ENCODE peak calls at places on chromosomes 5 and 9, in seven cellular contexts. G is left ventricle myocardium inferior, D is neuronal stem cell, R is tibial artery, C is pancreas, I is sigmoid colon, L is GM23248. K is an unnamed sample. For H3K36me3 and H3K4me1, the result is how much of the 10 kb centered on the place peaks cover.

GRCh38 chr5:94361161-94361560 is 257.2 kb downstream of the KIAA0825 start:
- DNase-seq in D (no peak), R (no peak), C (no peak), I (no peak), L (peak), G (no peak), K (no peak)

GRCh38 chr5:121675932-121676331 is 175.8 kb upstream of the FTMT start:
- DNase-seq in G (no peak), R (no peak), L (no peak), I (no peak), D (no peak), C (no peak), K (no peak)

GRCh38 chr9:68418259-68418845 is 61.9 kb downstream of the PGM5 start:
- DNase-seq in L (no peak), I (no peak), D (no peak), C (no peak), G (peak), R (no peak), K (no peak)

GRCh38 chr5:178083942-178084341 is 29.4 kb upstream of the N4BP3 start:
- DNase-seq in G (no peak), C (no peak), I (no peak), D (no peak), L (peak), R (no peak), K (no peak)

GRCh38 chr5:32047056-32047455 is 127.1 kb downstream of the GOLPH3 start:
- DNase-seq in L (peak), G (no peak), C (no peak), R (no peak), I (no peak), D (no peak), K (no peak)

GRCh38 chr5:180602481-180603075 is 11.3 kb upstream of the SCGB3A1 start:
- DNase-seq in C (no peak), R (peak), I (peak), L (no peak), G (no peak), D (no peak), K (no peak)

GRCh38 chr5:457195-457961 is 14.4 kb downstream of the EXOC3 start:
- DNase-seq in L (no peak), I (peak), C (no peak), D (no peak), R (peak), G (no peak), K (no peak)

GRCh38 chr5:134625559-134625958 is 7.1 kb downstream of the SAR1B start:
- DNase-seq in I (no peak), G (no peak), L (no peak), R (no peak), D (no peak), C (no peak), K (no peak)

GRCh38 chr9:14096182-14096922 is 217.6 kb downstream of the NFIB start:
- DNase-seq in C (peak), R (no peak), D (no peak), I (no peak), G (no peak), L (peak), K (no peak)

GRCh38 chr9:36017278-36017677 is 19.4 kb upstream of the RECK start:
- DNase-seq in L (peak), G (no peak), I (no peak), D (no peak), R (no peak), C (no peak), K (no peak)
- H3K36me3 ChIP-seq in L (under half), G (under half), I (under half), D (under half), R (under half), C (under half), K (under half)

DNA sequence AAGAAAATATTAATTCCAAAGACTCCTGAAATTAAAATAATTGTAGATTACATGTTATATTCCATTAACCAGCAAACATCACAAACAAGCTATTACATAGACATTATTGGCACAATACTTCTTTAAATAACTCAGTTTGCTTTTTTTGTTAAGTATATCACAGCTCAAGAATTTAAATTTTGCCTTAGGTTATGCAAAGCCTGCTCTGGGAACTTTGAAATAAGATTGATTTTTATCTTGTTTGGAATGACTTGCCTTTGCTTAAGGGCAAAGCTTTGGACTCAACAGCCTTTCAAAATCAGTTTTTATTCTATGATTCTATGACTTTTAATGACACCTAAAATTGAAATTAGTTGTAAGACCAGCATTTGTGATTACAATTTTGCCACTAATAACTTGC is 78.2 kb downstream of the ALDH7A1 start:
- DNase-seq in G (no peak), D (no peak), L (peak), I (no peak), R (no peak), C (no peak), K (no peak)
- H3K4me1 ChIP-seq in G (under half), D (under half), L (under half), I (under half), R (under half), C (under half), K (under half)

GRCh38 chr5:65707663-65708062 is 14.2 kb downstream of the SGTB start:
- DNase-seq in I (no peak), G (no peak), D (no peak), R (no peak), L (no peak), C (no peak), K (no peak)
- H3K36me3 ChIP-seq in I (under half), G (under half), D (half or more), R (under half), L (under half), C (under half), K (under half)

DNA sequence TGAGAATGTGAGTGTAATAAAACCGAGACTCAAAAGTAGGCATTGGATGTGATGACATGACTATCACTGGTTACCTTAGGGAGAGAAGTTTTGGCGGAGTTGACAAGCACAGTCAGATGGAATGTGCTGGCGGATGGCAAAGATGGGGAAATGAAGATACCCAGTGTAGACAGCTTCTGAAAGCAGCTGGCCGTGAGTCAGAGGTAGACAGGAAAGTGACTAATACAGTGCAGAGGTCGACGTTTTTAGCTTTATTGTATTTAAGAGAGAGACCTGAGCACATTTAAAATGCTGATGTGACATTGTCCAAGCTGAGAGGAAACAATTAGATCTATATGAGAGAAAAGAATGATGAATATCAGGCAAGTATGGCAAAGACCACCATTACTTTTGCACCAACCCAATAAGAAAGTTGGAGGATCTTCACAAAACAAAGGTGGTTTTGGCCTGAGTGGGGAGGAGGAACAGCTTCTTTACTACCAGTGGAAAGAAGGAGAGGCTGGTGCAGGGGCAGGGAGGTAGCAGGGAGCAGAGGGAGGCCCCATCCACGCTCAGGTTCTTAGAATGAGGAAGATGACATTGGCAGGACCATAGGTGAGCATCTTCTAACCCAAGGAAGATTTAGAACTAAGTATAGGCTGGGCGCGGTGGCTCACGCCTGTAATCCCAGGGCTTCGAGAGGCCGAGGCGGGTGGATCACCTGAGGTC is 36.7 kb upstream of the KCNIP1 start:
- DNase-seq in I (no peak), C (no peak), L (peak), R (no peak), G (no peak), D (no peak), K (no peak)
- H3K4me1 ChIP-seq in I (under half), C (under half), L (under half), R (under half), G (under half), D (under half), K (under half)

GRCh38 chr5:17261075-17261474 is 43.6 kb downstream of the BASP1 start:
- DNase-seq in R (no peak), D (no peak), G (no peak), L (no peak), C (no peak), I (no peak), K (no peak)

GRCh38 chr5:17258429-17258828 is 41.0 kb downstream of the BASP1 start:
- DNase-seq in G (no peak), L (peak), I (no peak), C (no peak), D (no peak), R (no peak), K (no peak)

GRCh38 chr5:17256839-17257238 is 39.4 kb downstream of the BASP1 start:
- DNase-seq in I (no peak), G (no peak), D (no peak), C (no peak), L (no peak), R (no peak), K (no peak)

GRCh38 chr5:17257705-17258273 is 40.4 kb downstream of the BASP1 start:
- DNase-seq in D (no peak), L (no peak), I (no peak), R (no peak), C (no peak), G (no peak), K (no peak)

GRCh38 chr5:17260549-17260948 is 43.1 kb downstream of the BASP1 start:
- DNase-seq in R (no peak), G (no peak), I (no peak), L (no peak), D (no peak), C (no peak), K (no peak)
- H3K36me3 ChIP-seq in R (under half), G (under half), I (under half), L (under half), D (half or more), C (under half), K (under half)

GRCh38 chr5:40486437-40487270 is 193.1 kb upstream of the PTGER4 start:
- DNase-seq in R (no peak), G (no peak), L (no peak), I (no peak), C (peak), D (no peak), K (no peak)

GRCh38 chr5:40495172-40495699 is 184.5 kb upstream of the PTGER4 start:
- DNase-seq in G (no peak), C (no peak), L (no peak), R (no peak), D (no peak), I (no peak), K (no peak)

GRCh38 chr5:40494631-40495030 is 185.1 kb upstream of the PTGER4 start:
- DNase-seq in I (no peak), G (no peak), D (no peak), R (no peak), C (no peak), L (no peak), K (no peak)

GRCh38 chr5:40485021-40485998 is 194.4 kb upstream of the PTGER4 start:
- DNase-seq in D (no peak), L (no peak), I (no peak), R (no peak), G (no peak), C (no peak), K (peak)

GRCh38 chr5:40490464-40491083 is 189.1 kb upstream of the PTGER4 start:
- DNase-seq in D (no peak), I (no peak), G (no peak), L (no peak), R (no peak), C (no peak), K (no peak)
- H3K4me1 ChIP-seq in D (under half), I (under half), G (under half), L (under half), R (under half), C (under half), K (under half)

GRCh38 chr5:83493644-83494043 is 22.1 kb downstream of the VCAN start:
- DNase-seq in R (no peak), I (no peak), D (no peak), C (no peak), G (no peak), L (no peak), K (no peak)
- H3K36me3 ChIP-seq in R (under half), I (under half), D (half or more), C (under half), G (under half), L (half or more), K (under half)

DNA sequence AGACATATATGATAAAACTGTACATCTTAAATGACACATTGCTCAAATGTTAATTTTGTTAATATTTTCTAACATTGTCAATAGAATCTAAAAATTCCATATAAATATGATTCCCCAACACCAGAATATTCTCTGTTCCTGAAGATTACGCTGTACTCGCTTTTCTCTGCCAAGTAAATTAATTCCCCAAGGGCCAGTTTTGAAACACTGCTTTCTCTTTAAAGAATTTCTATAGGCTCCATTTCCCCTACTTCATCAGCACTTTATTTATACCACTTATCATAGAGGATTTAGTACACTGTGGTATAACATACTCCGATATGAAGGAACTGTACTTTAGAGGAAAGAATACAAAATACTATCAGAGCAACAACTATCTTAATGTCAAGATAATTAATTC is 101.4 kb upstream of the ACOT12 start:
- DNase-seq in L (no peak), C (no peak), I (no peak), D (no peak), G (no peak), R (no peak), K (no peak)
- H3K4me1 ChIP-seq in L (under half), C (under half), I (under half), D (under half), G (under half), R (under half), K (under half)

GRCh38 chr5:15487228-15487627 is 12.8 kb upstream of the FBXL7 start:
- DNase-seq in R (no peak), L (no peak), C (no peak), I (no peak), G (no peak), D (no peak), K (no peak)

GRCh38 chr5:15489571-15490235 is 10.3 kb upstream of the FBXL7 start:
- DNase-seq in R (no peak), C (no peak), I (no peak), D (no peak), G (no peak), L (no peak), K (no peak)

GRCh38 chr5:15495026-15495425 is 5.0 kb upstream of the FBXL7 start:
- DNase-seq in R (no peak), C (no peak), D (no peak), G (no peak), L (peak), I (no peak), K (no peak)

GRCh38 chr5:15496886-15497285 is 3.1 kb upstream of the FBXL7 start:
- DNase-seq in G (no peak), L (no peak), C (no peak), D (no peak), R (no peak), I (no peak), K (no peak)

DNA sequence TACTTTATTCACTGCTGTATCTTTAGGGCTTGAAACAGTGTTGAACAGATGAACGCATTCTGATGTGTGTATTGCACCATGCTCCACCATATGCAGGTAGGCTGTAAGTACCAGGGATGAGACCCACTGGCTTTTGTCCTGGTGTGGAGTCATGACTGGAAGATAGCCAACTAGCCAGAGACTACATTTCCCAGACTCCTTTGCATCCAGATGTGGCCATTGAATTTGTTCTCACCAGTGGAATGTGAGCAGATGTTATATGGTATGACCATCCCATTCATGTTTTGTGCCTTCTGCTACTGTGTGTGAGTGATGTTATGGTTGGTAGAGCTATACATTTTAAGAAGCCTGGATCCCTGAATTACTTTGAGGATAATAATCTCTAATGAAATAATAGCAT is 7.4 kb upstream of the FBXL7 start:
- DNase-seq in I (no peak), C (no peak), D (no peak), L (peak), R (no peak), G (no peak), K (no peak)
- H3K36me3 ChIP-seq in I (under half), C (under half), D (under half), L (under half), R (under half), G (under half), K (under half)

K was measured in mucosa of descending colon.